ENCODE peak calls at places on chromosomes 4 and X, in nine cellular contexts. X is NB4; M is fibroblast of lung; U is GM06990; H is Karpas-422; E is kidney epithelial cell; A is A549; L is lower lobe of right lung; N is CD8-positive, alpha-beta memory T cell. Z is an unnamed sample.

GRCh38 chr4:10160280-10160856 is 43.8 kb upstream of the WDR1 start:
- DNase-seq in X (peak), M (no peak), U (no peak), H (peak), E (no peak), A (peak), L (no peak), N (no peak), Z (no peak)

GRCh38 chrX:9534686-9535085 is 69.8 kb downstream of the TBL1X start:
- DNase-seq in X (no peak), M (peak), U (no peak), H (no peak), E (no peak), A (no peak), L (no peak), N (no peak), Z (no peak)

GRCh38 chr4:86496094-86497060 is 97.7 kb upstream of the PTPN13 start:
- DNase-seq in X (peak), M (peak), U (no peak), H (peak), E (no peak), A (peak), L (no peak), N (peak), Z (peak)

GRCh38 chrX:124506031-124506430 is 159.7 kb downstream of the SH2D1A start:
- DNase-seq in X (no peak), M (no peak), U (no peak), H (no peak), E (no peak), A (no peak), L (no peak), N (no peak), Z (no peak)

GRCh38 chr4:147826288-147826646 is 94.4 kb downstream of the ARHGAP10 start:
- DNase-seq in X (no peak), M (no peak), U (no peak), H (no peak), E (no peak), A (no peak), L (no peak), N (no peak), Z (no peak)

GRCh38 chr4:38659346-38659745 is 4.7 kb upstream of the KLF3 start:
- DNase-seq in X (no peak), M (no peak), U (no peak), H (no peak), E (no peak), A (no peak), L (no peak), N (no peak), Z (no peak)

GRCh38 chr4:62816566-62816965 is 1592.7 kb downstream of the TECRL start:
- DNase-seq in X (no peak), M (no peak), U (no peak), H (no peak), E (no peak), A (no peak), L (peak), N (no peak), Z (no peak)

GRCh38 chr4:34158883-34159282 is 2085.4 kb downstream of the ARAP2 start:
- DNase-seq in X (no peak), M (peak), U (no peak), H (no peak), E (peak), A (no peak), L (no peak), N (no peak), Z (no peak)

GRCh38 chrX:30521440-30522182 is 56.0 kb downstream of the TASL start:
- DNase-seq in X (no peak), M (peak), U (no peak), H (no peak), E (no peak), A (no peak), L (no peak), N (no peak), Z (peak)

GRCh38 chr4:161604516-161605300 is 559.1 kb downstream of the FSTL5 start:
- DNase-seq in X (peak), M (no peak), U (no peak), H (no peak), E (no peak), A (no peak), L (no peak), N (no peak), Z (no peak)

GRCh38 chrX:13101439-13102139 is 57.2 kb upstream of the FAM9C start:
- DNase-seq in X (peak), M (peak), U (no peak), H (no peak), E (peak), A (peak), L (peak), N (peak), Z (no peak)

GRCh38 chrX:103344606-103345005 is 11.7 kb upstream of the TCEAL9 start:
- DNase-seq in X (no peak), M (no peak), U (no peak), H (no peak), E (no peak), A (no peak), L (no peak), N (no peak), Z (no peak)

GRCh38 chrX:103343105-103343504 is 13.1 kb downstream of the TCEAL7 start:
- DNase-seq in X (peak), M (peak), U (no peak), H (peak), E (no peak), A (peak), L (no peak), N (peak), Z (peak)

GRCh38 chrX:103347682-103348397 is 8.5 kb upstream of the TCEAL9 start:
- DNase-seq in X (no peak), M (no peak), U (no peak), H (no peak), E (no peak), A (no peak), L (no peak), N (no peak), Z (no peak)
- H3K4me3 ChIP-seq in X (no peak), M (no peak), U (no peak), H (no peak), E (no peak), A (no peak), L (no peak), N (no peak), Z (no peak)

GRCh38 chr4:74092957-74093356 is 6.0 kb downstream of the CXCL2 start:
- DNase-seq in X (no peak), M (peak), U (no peak), H (no peak), E (no peak), A (no peak), L (no peak), N (no peak), Z (no peak)
- H3K4me3 ChIP-seq in X (no peak), M (no peak), U (no peak), H (no peak), E (no peak), A (no peak), L (no peak), N (no peak), Z (no peak)

GRCh38 chr4:97074531-97074930 is 1068.7 kb downstream of the STPG2 start:
- DNase-seq in X (no peak), M (no peak), U (no peak), H (no peak), E (no peak), A (no peak), L (no peak), N (no peak), Z (no peak)

GRCh38 chr4:97073194-97073593 is 1070.1 kb downstream of the STPG2 start:
- DNase-seq in X (no peak), M (peak), U (no peak), H (no peak), E (peak), A (no peak), L (no peak), N (no peak), Z (no peak)

DNA sequence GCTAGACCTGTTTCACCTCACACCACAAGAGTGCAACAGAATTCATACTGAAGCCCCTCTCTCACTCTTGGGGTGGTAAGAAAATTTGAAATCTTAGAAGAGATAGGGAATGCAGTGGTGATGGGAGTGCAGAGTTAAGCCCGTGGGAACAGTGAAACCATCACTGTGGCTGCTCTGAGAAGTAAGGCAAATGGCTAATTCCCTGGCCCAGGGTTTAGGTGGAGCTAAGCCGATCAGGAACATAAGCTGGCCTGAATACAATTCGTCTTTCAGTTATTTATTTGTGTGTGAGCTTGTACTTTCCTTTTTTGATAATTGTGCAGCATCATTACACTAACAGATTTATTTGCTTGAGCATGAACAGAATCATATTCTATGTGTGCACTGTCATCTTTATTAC is 1070.6 kb downstream of the STPG2 start:
- DNase-seq in X (no peak), M (no peak), U (no peak), H (no peak), E (no peak), A (no peak), L (no peak), N (no peak), Z (no peak)
- H3K4me3 ChIP-seq in X (no peak), M (no peak), U (no peak), H (no peak), E (no peak), A (no peak), L (no peak), N (no peak), Z (no peak)

GRCh38 chrX:47283015-47283771 is 50.4 kb downstream of the USP11 start:
- DNase-seq in X (peak), M (peak), U (no peak), H (no peak), E (no peak), A (no peak), L (no peak), N (no peak), Z (peak)
- H3K4me3 ChIP-seq in X (no peak), M (no peak), U (no peak), H (no peak), E (no peak), A (no peak), L (no peak), N (no peak), Z (peak)

GRCh38 chr4:169660929-169661328 is 40.6 kb downstream of the CLCN3 start:
- DNase-seq in X (peak), M (no peak), U (no peak), H (peak), E (no peak), A (no peak), L (no peak), N (no peak), Z (no peak)
- H3K4me3 ChIP-seq in X (peak), M (peak), U (no peak), H (peak), E (peak), A (peak), L (no peak), N (no peak), Z (peak)

GRCh38 chr4:168586926-168587325 is 90.1 kb downstream of the PALLD start:
- DNase-seq in X (no peak), M (no peak), U (no peak), H (no peak), E (no peak), A (no peak), L (no peak), N (no peak), Z (no peak)
- H3K4me3 ChIP-seq in X (no peak), M (no peak), U (no peak), H (no peak), E (no peak), A (no peak), L (no peak), N (no peak), Z (peak)

GRCh38 chr4:676871-677235 is 2.5 kb downstream of the MYL5 start:
- DNase-seq in X (no peak), M (no peak), U (no peak), H (peak), E (no peak), A (no peak), L (no peak), N (no peak), Z (no peak)
- H3K4me3 ChIP-seq in X (no peak), M (no peak), U (no peak), H (peak), E (no peak), A (no peak), L (no peak), N (no peak), Z (no peak)

GRCh38 chrX:154366666-154367055 is 7.8 kb downstream of the FLNA start:
- DNase-seq in X (no peak), M (no peak), U (no peak), H (no peak), E (no peak), A (no peak), L (no peak), N (no peak), Z (no peak)

GRCh38 chrX:154365997-154366665 is 8.3 kb downstream of the FLNA start:
- DNase-seq in X (no peak), M (no peak), U (no peak), H (no peak), E (no peak), A (no peak), L (no peak), N (no peak), Z (no peak)

GRCh38 chrX:154368630-154369452 is 5.6 kb downstream of the FLNA start:
- DNase-seq in X (peak), M (peak), U (peak), H (peak), E (peak), A (peak), L (peak), N (peak), Z (peak)

GRCh38 chrX:154369453-154370299 is 4.8 kb downstream of the FLNA start:
- DNase-seq in X (peak), M (peak), U (peak), H (peak), E (peak), A (peak), L (peak), N (peak), Z (peak)

GRCh38 chrX:154367474-154368308 is 6.7 kb downstream of the FLNA start:
- DNase-seq in X (no peak), M (no peak), U (no peak), H (no peak), E (no peak), A (no peak), L (no peak), N (no peak), Z (no peak)
- H3K4me3 ChIP-seq in X (peak), M (peak), U (no peak), H (no peak), E (no peak), A (peak), L (peak), N (peak), Z (peak)

DNA sequence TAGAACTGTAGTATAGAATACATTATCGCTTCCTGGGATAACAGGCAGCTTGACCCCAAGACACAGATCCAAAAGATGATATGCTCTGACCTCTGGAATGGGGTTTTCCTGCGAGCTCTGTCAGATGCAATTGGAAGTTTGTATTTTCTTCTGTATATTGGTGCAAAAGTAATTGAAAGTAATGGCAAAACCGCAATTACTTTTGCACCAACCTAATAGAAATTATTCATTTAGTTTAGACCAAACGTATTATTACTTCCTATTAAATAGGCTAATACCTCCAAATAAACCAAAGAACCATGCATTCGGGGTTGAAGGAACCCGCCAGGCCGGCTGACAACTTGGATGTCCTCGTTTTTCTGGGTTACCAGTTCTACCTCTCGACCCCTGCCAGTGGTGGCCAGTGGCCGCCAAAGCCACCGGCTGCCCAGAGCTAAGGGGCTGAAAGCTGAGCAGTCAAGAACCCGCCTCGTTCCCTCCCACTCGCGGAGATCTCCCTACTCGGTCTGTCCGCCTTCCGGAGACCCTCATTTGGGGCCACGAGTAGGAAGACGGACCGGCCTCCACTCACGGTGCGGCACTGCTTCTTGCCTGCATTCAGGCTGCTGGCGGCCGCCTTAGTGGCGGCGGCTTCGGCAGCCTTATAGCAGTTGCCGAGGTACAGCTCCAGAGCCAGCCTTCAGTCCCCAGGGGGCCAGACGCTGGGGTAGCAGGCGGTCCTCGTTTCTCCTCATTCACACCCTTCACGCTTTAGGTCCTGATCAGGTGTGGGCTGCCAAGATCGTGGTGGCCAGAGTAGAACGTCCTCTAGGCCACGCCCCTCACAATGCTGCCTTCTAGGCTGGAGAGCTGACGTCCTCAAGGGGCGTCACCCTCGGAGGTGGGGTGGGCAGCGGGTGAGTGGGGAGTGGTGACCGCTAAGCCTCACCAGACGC is 121.9 kb downstream of the RBMX2 start:
- DNase-seq in X (peak), M (peak), U (no peak), H (no peak), E (no peak), A (no peak), L (peak), N (no peak), Z (no peak)
- H3K4me3 ChIP-seq in X (no peak), M (peak), U (no peak), H (no peak), E (peak), A (no peak), L (peak), N (no peak), Z (peak)

DNA sequence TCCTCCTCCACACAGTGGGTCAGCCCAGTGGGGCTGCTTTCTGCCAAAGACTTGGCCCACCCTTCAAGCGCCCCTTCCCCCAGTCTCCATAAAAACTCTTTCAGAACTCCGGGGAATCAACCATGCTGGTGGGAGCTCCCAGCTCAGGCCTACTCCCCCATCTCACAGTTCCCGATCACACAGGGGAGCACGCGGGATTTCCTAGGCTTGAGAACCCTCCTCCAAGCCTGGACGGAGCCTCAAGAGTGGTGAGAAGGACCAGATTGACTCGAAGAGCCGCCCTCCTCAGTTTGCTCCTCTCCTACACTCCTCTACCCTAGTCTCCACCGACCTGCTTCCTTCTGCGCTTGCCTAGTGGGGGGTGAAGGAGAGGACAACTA is 77.4 kb downstream of the RLIM start:
- DNase-seq in X (peak), M (peak), U (no peak), H (no peak), E (no peak), A (no peak), L (no peak), N (no peak), Z (peak)
- H3K4me3 ChIP-seq in X (peak), M (peak), U (no peak), H (peak), E (peak), A (no peak), L (peak), N (peak), Z (peak)

Z was measured in osteoblast.